ENCODE peak calls at places on chromosomes 7 and 10, in seven cellular contexts. B is mammary epithelial cell, S is neuronal stem cell, O is body of pancreas, Z is cardiac muscle cell, C is left ventricle myocardium inferior, D is right lobe of liver. V is an unnamed sample.

GRCh38 chr7:151440799-151441443 is 980 bp upstream of the CRYGN start:
- DNase-seq in B (no peak), S (no peak), O (no peak), Z (peak; percentile 65), C (no peak), D (no peak), V (no peak)

GRCh38 chr10:89001428-89002072 is 11.0 kb downstream of the FAS start:
- DNase-seq in B (no peak), S (no peak), O (no peak), Z (peak; percentile 60), C (no peak), D (no peak), V (no peak)

GRCh38 chr10:132681858-132682755 is 103.8 kb downstream of the NKX6-2 start:
- DNase-seq in B (no peak), S (no peak), O (peak; percentile 14), Z (no peak), C (no peak), D (peak; percentile 37), V (no peak)

GRCh38 chr10:13961096-13961495 is 369.6 kb downstream of the FRMD4A start:
- DNase-seq in B (peak; percentile 54), S (no peak), O (no peak), Z (peak; percentile 87), C (no peak), D (no peak), V (peak; percentile 93)

GRCh38 chr7:19378340-19378704 is 233.1 kb upstream of the FERD3L start:
- DNase-seq in B (no peak), S (no peak), O (no peak), Z (no peak), C (no peak), D (no peak), V (no peak)

GRCh38 chr10:26571655-26572054 is 125.8 kb upstream of the PDSS1 start:
- DNase-seq in B (no peak), S (no peak), O (no peak), Z (no peak), C (no peak), D (no peak), V (no peak)

GRCh38 chr7:105675873-105676484 is 94.7 kb upstream of the EFCAB10 start:
- DNase-seq in B (no peak), S (no peak), O (peak; percentile 31), Z (no peak), C (peak; percentile 67), D (peak; percentile 72), V (no peak)

GRCh38 chr7:81519886-81520285 is 250.0 kb downstream of the HGF start:
- DNase-seq in B (no peak), S (no peak), O (no peak), Z (peak; percentile 29), C (no peak), D (no peak), V (no peak)

GRCh38 chr7:151782598-151783448 is 94.1 kb downstream of the PRKAG2 start:
- DNase-seq in B (peak; percentile 38), S (peak; percentile 76), O (peak; percentile 64), Z (peak; percentile 59), C (peak; percentile 71), D (peak; percentile 75), V (peak; percentile 11)

GRCh38 chr7:81499262-81500116 is 270.4 kb downstream of the HGF start:
- DNase-seq in B (peak; percentile 52), S (peak; percentile 64), O (no peak), Z (peak; percentile 94), C (no peak), D (no peak), V (peak; percentile 72)

GRCh38 chr10:17854044-17854652 is 45.0 kb downstream of the MRC1 start:
- DNase-seq in B (no peak), S (no peak), O (no peak), Z (no peak), C (no peak), D (no peak), V (no peak)

GRCh38 chr7:12945901-12946300 is 258.5 kb downstream of the ARL4A start:
- DNase-seq in B (no peak), S (no peak), O (no peak), Z (no peak), C (no peak), D (no peak), V (no peak)

GRCh38 chr10:79069325-79070090 is 742 bp downstream of the ZMIZ1 start:
- DNase-seq in B (peak; percentile 53), S (peak; percentile 27), O (peak; percentile 55), Z (peak; percentile 66), C (peak; percentile 67), D (peak; percentile 76), V (no peak)

GRCh38 chr7:128863433-128863989 is 855 bp downstream of the ATP6V1F start:
- DNase-seq in B (peak; percentile 63), S (peak; percentile 51), O (peak; percentile 41), Z (peak; percentile 77), C (no peak), D (no peak), V (peak; percentile 48)

GRCh38 chr10:50511512-50512213 is 112.1 kb downstream of the SGMS1 start:
- DNase-seq in B (peak; percentile 72), S (no peak), O (no peak), Z (peak; percentile 14), C (no peak), D (no peak), V (no peak)

GRCh38 chr10:22679608-22680007 is 34.8 kb downstream of the PIP4K2A start:
- DNase-seq in B (no peak), S (no peak), O (no peak), Z (no peak), C (no peak), D (no peak), V (no peak)

GRCh38 chr7:93977551-93977950 is 26.6 kb downstream of the BET1 start:
- DNase-seq in B (no peak), S (no peak), O (no peak), Z (no peak), C (no peak), D (no peak), V (no peak)

GRCh38 chr7:157235357-157236018 is 96.8 kb downstream of the UBE3C start:
- DNase-seq in B (peak; percentile 21), S (no peak), O (no peak), Z (no peak), C (no peak), D (no peak), V (no peak)

GRCh38 chr10:78772486-78772885 is 296.3 kb upstream of the ZMIZ1 start:
- DNase-seq in B (no peak), S (no peak), O (no peak), Z (no peak), C (no peak), D (peak; percentile 20), V (no peak)

GRCh38 chr7:77727936-77728701 is 31.9 kb downstream of the RSBN1L start:
- DNase-seq in B (no peak), S (peak; percentile 12), O (no peak), Z (peak; percentile 48), C (no peak), D (no peak), V (no peak)

GRCh38 chr7:139694389-139694676 is 83.5 kb downstream of the HIPK2 start:
- DNase-seq in B (no peak), S (no peak), O (no peak), Z (no peak), C (no peak), D (no peak), V (no peak)

GRCh38 chr7:50920031-50920635 is 137.4 kb upstream of the GRB10 start:
- DNase-seq in B (no peak), S (no peak), O (no peak), Z (no peak), C (no peak), D (no peak), V (no peak)

GRCh38 chr10:68163735-68164134 is 54.4 kb downstream of the MYPN start:
- DNase-seq in B (no peak), S (no peak), O (no peak), Z (no peak), C (no peak), D (no peak), V (no peak)

GRCh38 chr7:4184653-4185052 is 497.4 kb upstream of the FOXK1 start:
- DNase-seq in B (no peak), S (no peak), O (no peak), Z (no peak), C (no peak), D (peak; percentile 22), V (no peak)

DNA sequence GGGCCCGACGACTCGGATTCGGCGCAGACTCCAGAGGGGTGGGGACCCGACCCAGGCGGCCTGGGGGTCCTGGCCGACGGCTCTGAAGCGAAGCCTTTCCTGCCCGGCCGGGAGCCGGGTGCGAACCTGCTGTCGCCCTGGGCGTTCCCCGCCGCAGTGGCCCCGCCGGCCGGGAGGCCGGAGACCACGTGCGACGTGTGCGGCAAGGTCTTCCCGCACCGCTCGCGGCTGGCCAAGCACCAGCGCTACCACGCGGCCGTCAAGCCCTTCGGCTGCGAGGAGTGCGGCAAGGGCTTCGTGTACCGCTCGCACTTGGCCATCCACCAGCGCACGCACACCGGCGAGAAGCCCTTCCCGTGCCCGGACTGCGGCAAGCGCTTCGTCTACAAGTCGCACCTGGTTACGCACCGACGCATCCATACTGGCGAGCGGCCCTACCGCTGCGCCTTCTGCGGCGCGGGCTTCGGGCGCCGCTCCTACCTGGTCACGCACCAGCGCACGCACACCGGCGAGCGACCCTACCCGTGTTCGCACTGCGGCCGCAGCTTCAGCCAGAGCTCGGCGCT is 15.4 kb downstream of the ZNF316 start:
- DNase-seq in B (no peak), S (no peak), O (no peak), Z (no peak), C (no peak), D (no peak), V (no peak)
- H3K9me3 ChIP-seq in B (peaks cover 35% of the 10 kb centered on the region), S (peaks cover 26% of the 10 kb centered on the region), O (no peaks in the 10 kb centered on the region), Z (no peaks in the 10 kb centered on the region), C (peaks cover 6% of the 10 kb centered on the region), D (no peaks in the 10 kb centered on the region), V (peaks cover 81% of the 10 kb centered on the region)

GRCh38 chr7:108308913-108309312 is 147.3 kb downstream of the NRCAM start:
- DNase-seq in B (peak; percentile 80), S (no peak), O (no peak), Z (peak; percentile 85), C (no peak), D (no peak), V (no peak)
- H3K9me3 ChIP-seq in B (no peaks in the 10 kb centered on the region), S (no peaks in the 10 kb centered on the region), O (no peaks in the 10 kb centered on the region), Z (no peaks in the 10 kb centered on the region), C (no peaks in the 10 kb centered on the region), D (no peaks in the 10 kb centered on the region), V (no peaks in the 10 kb centered on the region)

DNA sequence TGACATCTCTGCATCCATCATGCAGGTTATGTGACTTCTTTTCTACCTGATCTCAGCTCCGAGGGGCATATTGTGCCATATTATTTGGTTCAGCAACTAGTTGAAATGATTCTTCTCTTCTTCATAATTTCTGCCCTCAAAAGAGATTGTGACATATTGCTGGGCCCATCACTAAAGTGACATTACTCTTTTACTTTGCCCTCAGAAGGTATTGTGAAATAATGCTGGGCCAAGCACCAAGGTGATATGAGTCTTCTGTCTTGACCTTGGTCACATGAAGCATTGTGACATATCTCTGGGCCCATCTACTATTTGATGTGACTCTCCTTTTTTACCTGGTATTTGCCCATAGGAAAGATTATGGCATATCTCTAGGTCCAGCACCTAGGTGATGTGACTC is 33.9 kb upstream of the ZNF107 start:
- DNase-seq in B (no peak), S (no peak), O (no peak), Z (no peak), C (no peak), D (no peak), V (no peak)
- H3K9me3 ChIP-seq in B (peaks cover 15% of the 10 kb centered on the region), S (peaks cover 57% of the 10 kb centered on the region), O (no peaks in the 10 kb centered on the region), Z (no peaks in the 10 kb centered on the region), C (no peaks in the 10 kb centered on the region), D (no peaks in the 10 kb centered on the region), V (peaks cover 4% of the 10 kb centered on the region)

DNA sequence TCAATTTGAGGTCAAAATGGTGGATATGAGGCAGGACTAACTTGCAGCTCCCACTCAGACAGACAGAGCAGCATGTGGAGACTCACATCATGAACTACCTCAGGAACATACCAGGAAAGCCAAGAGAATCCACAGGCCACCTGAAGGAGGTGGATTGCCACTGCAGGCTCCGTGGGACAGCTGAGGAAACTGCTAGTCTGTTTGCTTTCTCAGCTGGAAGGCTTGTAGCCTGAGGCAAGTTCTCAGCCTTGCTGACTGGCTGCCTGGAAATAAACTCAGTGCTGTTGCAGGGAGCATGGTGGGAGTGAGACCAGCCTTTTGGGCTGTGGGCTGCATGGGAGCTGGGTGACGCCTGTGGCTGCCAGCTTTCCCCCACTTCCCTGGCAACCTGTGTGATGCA is 202.9 kb downstream of the ZNF248 start:
- DNase-seq in B (no peak), S (no peak), O (no peak), Z (no peak), C (no peak), D (no peak), V (no peak)
- H3K9me3 ChIP-seq in B (peaks cover 14% of the 10 kb centered on the region), S (peaks cover 17% of the 10 kb centered on the region), O (no peaks in the 10 kb centered on the region), Z (no peaks in the 10 kb centered on the region), C (peaks cover 51% of the 10 kb centered on the region), D (no peaks in the 10 kb centered on the region), V (peaks cover 23% of the 10 kb centered on the region)